ENCODE peak calls at places on chromosomes 7 and 10, in seven cellular contexts. Q is CD8-positive, alpha-beta memory T cell; S is mesenchymal stem cell; G is CD8-positive, alpha-beta T cell; R is fibroblast of the aortic adventitia; T is tibial artery; I is neural progenitor cell. J is an unnamed sample.

GRCh38 chr10:69636273-69636575 is 6.2 kb downstream of the FAM241B start:
- DNase-seq in G (no peak), I (no peak), S (no peak), T (no peak), Q (no peak), R (no peak), J (no peak)

GRCh38 chr10:114384181-114384580 is 20.1 kb downstream of the AFAP1L2 start:
- DNase-seq in R (no peak), T (no peak), G (no peak), I (no peak), S (no peak), Q (no peak), J (no peak)

GRCh38 chr7:41855798-41856197 is 152.9 kb upstream of the INHBA start:
- DNase-seq in G (no peak), I (no peak), T (no peak), S (no peak), R (peak), Q (no peak), J (no peak)

GRCh38 chr7:151143261-151144015 is 24.1 kb downstream of the GBX1 start:
- DNase-seq in Q (no peak), I (no peak), S (no peak), T (no peak), R (no peak), G (no peak), J (no peak)

GRCh38 chr10:97538839-97539238 is 33.7 kb upstream of the ANKRD2 start:
- DNase-seq in G (no peak), R (no peak), T (no peak), I (no peak), S (no peak), Q (no peak), J (no peak)

GRCh38 chr7:36644625-36645422 is 79.5 kb downstream of the AOAH start:
- DNase-seq in G (no peak), T (no peak), S (no peak), R (peak), Q (no peak), I (no peak), J (no peak)

GRCh38 chr7:139777948-139778841 is at the start of gene HIPK2:
- DNase-seq in Q (peak), R (peak), I (peak), T (peak), G (peak), S (peak), J (peak)

GRCh38 chr7:108614903-108615302 is 45.2 kb downstream of the DNAJB9 start:
- DNase-seq in R (no peak), S (no peak), G (no peak), Q (no peak), T (no peak), I (no peak), J (no peak)

GRCh38 chr10:118662228-118663035 is 67.0 kb upstream of the PRLHR start:
- DNase-seq in R (no peak), Q (no peak), T (no peak), S (no peak), G (no peak), I (no peak), J (peak)

GRCh38 chr7:17986826-17987225 is 40.8 kb downstream of the PRPS1L1 start:
- DNase-seq in S (peak), T (no peak), I (no peak), G (no peak), R (peak), Q (no peak), J (no peak)

GRCh38 chr10:23325132-23325531 is 19.5 kb downstream of the C10orf67 start:
- DNase-seq in Q (no peak), G (no peak), S (no peak), I (no peak), T (no peak), R (no peak), J (no peak)

GRCh38 chr10:10788761-10789160 is 228.9 kb upstream of the CELF2 start:
- DNase-seq in S (no peak), T (no peak), R (peak), Q (no peak), G (no peak), I (no peak), J (no peak)

GRCh38 chr10:6176691-6177231 is 26.0 kb upstream of the PFKFB3 start:
- DNase-seq in I (no peak), S (peak), R (peak), Q (no peak), T (no peak), G (no peak), J (no peak)

GRCh38 chr10:121990015-121990677 is 1.2 kb downstream of the TACC2 start:
- DNase-seq in S (no peak), I (no peak), G (no peak), T (no peak), Q (no peak), R (no peak), J (no peak)

GRCh38 chr7:29485376-29486190 is 78.1 kb upstream of the PRR15 start:
- DNase-seq in T (no peak), I (no peak), S (no peak), G (no peak), Q (no peak), R (no peak), J (peak)

GRCh38 chr10:10872035-10872673 is 145.5 kb upstream of the CELF2 start:
- DNase-seq in R (peak), S (peak), G (no peak), T (peak), Q (no peak), I (no peak), J (no peak)

GRCh38 chr7:135100856-135101255 is 47.0 kb upstream of the TMEM140 start:
- DNase-seq in R (peak), T (no peak), Q (no peak), G (no peak), I (no peak), S (peak), J (no peak)

GRCh38 chr10:24444337-24444736 is 235.4 kb downstream of the KIAA1217 start:
- DNase-seq in R (no peak), T (no peak), S (peak), G (no peak), I (no peak), Q (no peak), J (no peak)

GRCh38 chr7:92567460-92567859 is 22.7 kb downstream of the FAM133B start:
- DNase-seq in G (no peak), T (no peak), Q (no peak), I (no peak), R (peak), S (no peak), J (no peak)

GRCh38 chr10:67790534-67791408 is 47.2 kb downstream of the DNAJC12 start:
- DNase-seq in T (no peak), I (no peak), G (no peak), R (peak), Q (no peak), S (peak), J (no peak)

GRCh38 chr7:13882051-13882450 is 107.4 kb downstream of the ETV1 start:
- DNase-seq in Q (no peak), I (no peak), T (no peak), S (no peak), G (no peak), R (no peak), J (no peak)

GRCh38 chr10:123622381-123622780 is 43.8 kb upstream of the GPR26 start:
- DNase-seq in R (no peak), G (no peak), S (no peak), Q (no peak), I (no peak), T (no peak), J (no peak)

GRCh38 chr10:47081264-47081663 is 170.0 kb downstream of the PTPN20 start:
- DNase-seq in T (no peak), G (peak), I (no peak), R (no peak), S (no peak), Q (no peak), J (peak)

GRCh38 chr7:5083291-5083690 is 37.6 kb downstream of the RBAK start:
- DNase-seq in I (no peak), S (no peak), R (no peak), Q (no peak), G (no peak), T (no peak), J (no peak)

GRCh38 chr10:78471326-78471722 is 437.7 kb downstream of the RPS24 start:
- DNase-seq in Q (no peak), G (no peak), R (no peak), I (no peak), S (no peak), T (no peak), J (no peak)

GRCh38 chr10:69316313-69317059 is 38.2 kb downstream of the HK1 start:
- DNase-seq in G (no peak), I (no peak), S (peak), Q (no peak), R (peak), T (peak), J (no peak)

GRCh38 chr10:672139-672538 is 17.3 kb downstream of the DIP2C start:
- DNase-seq in T (no peak), S (no peak), Q (no peak), R (no peak), I (no peak), G (no peak), J (no peak)

GRCh38 chr7:98700533-98700932 is 83.4 kb downstream of the NPTX2 start:
- DNase-seq in I (no peak), G (no peak), T (no peak), R (no peak), S (no peak), Q (no peak), J (no peak)

GRCh38 chr7:117756586-117756985 is 116.7 kb downstream of the CTTNBP2 start:
- DNase-seq in R (no peak), S (no peak), T (no peak), G (no peak), Q (no peak), I (no peak), J (no peak)

GRCh38 chr10:114684822-114685209 is 26.7 kb upstream of the ABLIM1 start:
- DNase-seq in R (peak), T (no peak), I (no peak), S (peak), G (no peak), Q (no peak), J (no peak)

GRCh38 chr10:33015798-33016547 is 57.9 kb upstream of the ITGB1 start:
- DNase-seq in I (no peak), T (no peak), Q (no peak), R (peak), G (no peak), S (peak), J (no peak)

GRCh38 chr7:157522189-157522588 is 185.4 kb downstream of the DNAJB6 start:
- DNase-seq in G (no peak), S (no peak), R (no peak), Q (no peak), T (no peak), I (no peak), J (no peak)

GRCh38 chr10:43226441-43226840 is 40.4 kb downstream of the RASGEF1A start:
- DNase-seq in Q (no peak), S (no peak), I (no peak), T (no peak), R (no peak), G (no peak), J (no peak)

GRCh38 chr10:36704124-36704523 is 421.3 kb upstream of the ANKRD30A start:
- DNase-seq in I (no peak), Q (no peak), S (no peak), T (no peak), G (no peak), R (no peak), J (no peak)

GRCh38 chr7:18541189-18541870 is 45.8 kb downstream of the HDAC9 start:
- DNase-seq in T (peak), R (peak), S (peak), I (no peak), G (no peak), Q (no peak), J (no peak)

GRCh38 chr10:100730739-100731602 is 14.4 kb upstream of the PAX2 start:
- DNase-seq in I (peak), Q (no peak), G (no peak), T (no peak), S (peak), R (peak), J (peak)

GRCh38 chr10:127196227-127196954 is at the start of gene INSYN2A:
- DNase-seq in R (peak), S (peak), T (no peak), G (no peak), Q (no peak), I (peak), J (no peak)

GRCh38 chr10:72846225-72846624 is 47.3 kb upstream of the OIT3 start:
- DNase-seq in S (peak), G (no peak), R (peak), T (no peak), I (no peak), Q (no peak), J (no peak)

DNA sequence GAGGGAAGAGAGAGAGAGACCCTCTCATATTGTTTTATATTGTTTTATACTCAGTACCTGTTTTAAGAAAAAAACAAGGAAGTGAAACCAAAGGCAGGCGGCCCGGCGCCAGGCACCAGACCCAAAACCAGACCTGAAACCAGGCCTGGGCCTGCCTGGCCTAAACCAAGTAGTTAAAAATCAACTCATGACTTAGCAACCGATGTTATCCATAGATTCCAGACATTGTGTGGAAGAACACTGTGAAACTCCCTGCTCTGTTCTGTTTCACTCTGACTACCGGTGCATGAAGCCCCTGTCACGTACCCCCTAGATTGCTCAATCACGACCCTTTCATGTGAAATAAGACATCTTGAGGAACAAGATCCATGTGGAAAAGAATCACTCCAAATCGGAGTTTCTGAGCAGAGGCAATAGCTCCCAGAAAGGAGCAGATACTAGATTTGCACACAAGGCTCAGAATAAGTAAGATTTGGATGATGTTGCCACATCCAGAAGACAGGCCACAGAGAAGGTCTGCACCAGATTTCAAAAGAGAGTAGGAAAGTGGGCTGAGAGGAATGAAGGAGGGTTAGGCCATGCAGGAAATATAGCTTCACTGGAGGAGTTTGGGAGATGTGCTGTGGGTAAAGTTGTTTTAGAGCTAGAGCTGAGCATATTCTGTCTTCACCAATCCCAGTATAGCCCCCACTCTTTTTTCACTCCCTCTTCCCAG is 8.7 kb upstream of the ZNF248 start:
- DNase-seq in I (no peak), Q (no peak), T (no peak), G (no peak), S (no peak), R (no peak), J (no peak)
- H3K4me3 ChIP-seq in I (no peak), Q (no peak), T (no peak), G (no peak), S (no peak), R (no peak), J (no peak)

DNA sequence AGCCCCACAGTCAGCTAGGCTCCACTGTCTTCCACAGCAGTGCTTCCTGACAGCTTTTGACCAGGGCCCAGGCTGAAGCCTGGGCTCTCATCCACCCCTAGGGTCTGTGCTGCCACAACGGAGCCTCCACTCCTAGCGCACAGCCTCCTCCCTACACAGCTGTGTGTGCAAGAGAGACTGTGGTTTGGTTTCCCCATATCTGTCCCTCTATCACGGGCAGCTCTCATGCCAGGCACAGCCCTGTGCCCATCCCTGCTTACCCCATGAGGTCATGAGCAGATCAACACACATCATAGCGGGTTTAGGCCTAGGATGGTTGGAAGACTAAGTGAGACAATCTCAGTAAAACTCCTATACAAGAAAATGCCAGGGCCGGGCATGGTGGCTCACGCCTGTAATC is 61.7 kb upstream of the PLXNA4 start:
- DNase-seq in S (no peak), Q (no peak), T (no peak), G (no peak), R (no peak), I (no peak), J (no peak)
- H3K4me3 ChIP-seq in S (no peak), Q (no peak), T (no peak), G (no peak), R (no peak), I (no peak), J (no peak)

GRCh38 chr7:2018786-2019692 is 213.7 kb downstream of the MAD1L1 start:
- DNase-seq in S (peak), T (peak), Q (no peak), G (no peak), I (no peak), R (peak), J (no peak)
- H3K4me3 ChIP-seq in S (peak), T (peak), Q (peak), G (no peak), I (no peak), R (peak), J (no peak)

GRCh38 chr7:130363156-130363847 is 17.0 kb upstream of the CPA1 start:
- DNase-seq in I (no peak), G (no peak), Q (no peak), S (peak), R (peak), T (no peak), J (no peak)

GRCh38 chr7:130365093-130365492 is 15.2 kb upstream of the CPA1 start:
- DNase-seq in Q (no peak), T (no peak), G (no peak), I (no peak), R (no peak), S (no peak), J (no peak)

GRCh38 chr7:130366561-130366960 is 13.7 kb upstream of the CPA1 start:
- DNase-seq in Q (no peak), I (no peak), R (no peak), G (no peak), S (peak), T (no peak), J (no peak)

GRCh38 chr7:130365511-130366441 is 14.5 kb upstream of the CPA1 start:
- DNase-seq in Q (no peak), I (peak), R (peak), S (peak), G (no peak), T (no peak), J (peak)

GRCh38 chr7:130364446-130364845 is 15.8 kb upstream of the CPA1 start:
- DNase-seq in R (no peak), G (no peak), I (no peak), T (no peak), Q (no peak), S (no peak), J (no peak)
- H3K4me3 ChIP-seq in R (no peak), G (no peak), I (no peak), T (no peak), Q (no peak), S (no peak), J (no peak)

GRCh38 chr10:64547168-64547567 is 1026.0 kb downstream of the REEP3 start:
- DNase-seq in G (no peak), I (no peak), T (no peak), R (no peak), S (no peak), Q (no peak), J (no peak)
- H3K4me3 ChIP-seq in G (no peak), I (no peak), T (no peak), R (no peak), S (no peak), Q (no peak), J (no peak)

GRCh38 chr7:141737118-141737835 is 881 bp upstream of the SSBP1 start:
- DNase-seq in R (peak), T (no peak), Q (peak), I (no peak), G (no peak), S (peak), J (no peak)
- H3K4me3 ChIP-seq in R (peak), T (peak), Q (peak), I (peak), G (peak), S (peak), J (peak)

DNA sequence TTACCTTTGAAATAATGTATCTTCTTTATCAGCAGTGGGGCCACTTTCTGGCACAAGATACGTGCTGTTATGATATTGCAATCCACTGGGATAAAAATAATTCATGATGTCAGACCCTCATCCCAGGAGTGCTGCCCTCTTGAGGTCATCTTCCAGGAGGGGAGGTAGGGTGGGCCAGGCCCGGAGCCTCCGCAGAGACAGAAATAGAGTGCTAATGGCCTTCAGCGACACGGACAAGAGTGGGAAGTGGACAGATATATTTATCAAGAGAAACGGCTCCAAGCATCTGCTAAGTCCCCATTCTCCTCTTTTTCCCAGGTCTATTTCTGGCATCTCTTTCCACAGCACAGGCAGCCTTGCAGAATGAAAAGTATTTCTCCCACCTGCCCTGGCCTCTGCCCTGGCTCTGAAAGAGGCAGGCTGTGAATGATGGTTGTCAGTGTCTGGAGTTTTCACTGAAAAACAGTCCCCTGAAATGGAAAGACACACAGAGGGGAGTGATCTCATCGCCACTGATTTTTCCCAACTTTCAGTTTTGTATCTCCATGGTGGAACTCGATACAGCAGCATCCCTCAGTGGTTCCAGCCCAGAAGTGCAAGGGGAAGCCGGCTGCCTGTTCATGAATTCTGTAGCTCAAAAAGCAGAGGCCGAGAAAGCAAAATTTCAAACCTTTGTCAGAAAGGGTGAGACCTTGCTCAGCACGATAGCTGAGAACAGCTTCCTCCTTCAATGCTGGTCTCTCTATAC is 251.7 kb upstream of the MYO3A start:
- DNase-seq in T (no peak), I (peak), G (no peak), Q (no peak), R (peak), S (peak), J (no peak)
- H3K4me3 ChIP-seq in T (peak), I (no peak), G (no peak), Q (no peak), R (peak), S (no peak), J (no peak)

J was measured in Jurkat, Clone E6-1.